ENCODE peak calls at places on chromosomes 12 and 14, in five cellular contexts. T, M, O, Q and F are unnamed samples.
A peak's percentile ranks its signal among the peaks of the same experiment; 100 is the strongest.

GRCh38 chr12:8780389-8780788 is 42.0 kb upstream of the A2ML1 start:
- DNase-seq in T (no peak), M (no peak), O (no peak), Q (peak; percentile 14), F (no peak)

GRCh38 chr14:24298892-24299254 is 707 bp downstream of the DHRS1 start:
- DNase-seq in T (no peak), M (no peak), O (no peak), Q (no peak), F (no peak)

GRCh38 chr12:116266631-116267349 is 10.7 kb downstream of the MED13L start:
- DNase-seq in T (no peak), M (no peak), O (no peak), Q (no peak), F (no peak)

GRCh38 chr12:121974026-121974985 is 47.4 kb upstream of the BCL7A start:
- DNase-seq in T (no peak), M (no peak), O (no peak), Q (no peak), F (no peak)

GRCh38 chr14:69612014-69612758 is 790 bp downstream of the SUSD6 start:
- DNase-seq in T (peak; percentile 73), M (no peak), O (no peak), Q (peak; percentile 22), F (peak; percentile 62)

GRCh38 chr14:92351750-92352149 is 28.8 kb downstream of the SLC24A4 start:
- DNase-seq in T (no peak), M (no peak), O (no peak), Q (no peak), F (no peak)

GRCh38 chr14:50257728-50258127 is 26.4 kb upstream of the SOS2 start:
- DNase-seq in T (no peak), M (no peak), O (no peak), Q (no peak), F (no peak)

GRCh38 chr14:61455351-61455750 is 134.0 kb downstream of the PRKCH start:
- DNase-seq in T (no peak), M (no peak), O (no peak), Q (no peak), F (no peak)

GRCh38 chr14:29836395-29836794 is 91.3 kb downstream of the PRKD1 start:
- DNase-seq in T (no peak), M (no peak), O (no peak), Q (no peak), F (no peak)

GRCh38 chr12:52907092-52907810 is 2.4 kb upstream of the KRT8 start:
- DNase-seq in T (no peak), M (no peak), O (no peak), Q (no peak), F (no peak)

GRCh38 chr12:28171356-28172060 is 18.7 kb upstream of the CCDC91 start:
- DNase-seq in T (no peak), M (no peak), O (no peak), Q (no peak), F (no peak)

GRCh38 chr12:88969127-88969526 is 383.2 kb downstream of the DUSP6 start:
- DNase-seq in T (no peak), M (no peak), O (no peak), Q (no peak), F (no peak)

GRCh38 chr12:65761301-65761700 is 63.0 kb upstream of the HMGA2 start:
- DNase-seq in T (no peak), M (no peak), O (no peak), Q (no peak), F (no peak)

GRCh38 chr14:104826858-104827172 is 25.9 kb downstream of the ZBTB42 start:
- DNase-seq in T (no peak), M (no peak), O (no peak), Q (no peak), F (no peak)

GRCh38 chr14:29236848-29237247 is 470.3 kb downstream of the FOXG1 start:
- DNase-seq in T (no peak), M (no peak), O (peak; percentile 76), Q (no peak), F (no peak)

GRCh38 chr14:95313707-95314106 is 6.0 kb downstream of the CLMN start:
- DNase-seq in T (no peak), M (no peak), O (no peak), Q (no peak), F (no peak)

GRCh38 chr12:42670719-42671118 is 81.2 kb upstream of the PRICKLE1 start:
- DNase-seq in T (no peak), M (no peak), O (no peak), Q (no peak), F (no peak)

GRCh38 chr14:58815046-58815701 is 177.4 kb downstream of the DACT1 start:
- DNase-seq in T (no peak), M (no peak), O (no peak), Q (no peak), F (no peak)

GRCh38 chr14:50475460-50475859 is 56.9 kb downstream of the MAP4K5 start:
- DNase-seq in T (no peak), M (no peak), O (no peak), Q (no peak), F (no peak)

GRCh38 chr14:77140937-77141591 is 527 bp downstream of the ZDHHC22 start:
- DNase-seq in T (peak; percentile 67), M (no peak), O (no peak), Q (peak; percentile 81), F (no peak)

GRCh38 chr14:20855652-20856291 is 35.4 kb upstream of the RNASE3 start:
- DNase-seq in T (no peak), M (peak; percentile 16), O (no peak), Q (peak; percentile 71), F (peak; percentile 57)

GRCh38 chr12:105334568-105334967 is 4.1 kb downstream of the C12orf75 start:
- DNase-seq in T (no peak), M (no peak), O (peak; percentile 59), Q (no peak), F (no peak)

GRCh38 chr12:47071241-47071852 is 8.1 kb upstream of the PCED1B start:
- DNase-seq in T (no peak), M (no peak), O (no peak), Q (peak; percentile 48), F (peak; percentile 29)

GRCh38 chr12:76685246-76685678 is 78.7 kb upstream of the ZDHHC17 start:
- DNase-seq in T (no peak), M (no peak), O (no peak), Q (no peak), F (no peak)

GRCh38 chr12:24902521-24903304 is 46.2 kb downstream of the BCAT1 start:
- DNase-seq in T (peak; percentile 65), M (no peak), O (no peak), Q (no peak), F (no peak)

GRCh38 chr14:52332269-52332668 is 18.2 kb downstream of the PTGER2 start:
- DNase-seq in T (no peak), M (no peak), O (no peak), Q (no peak), F (no peak)

GRCh38 chr14:78933948-78934524 is 763.9 kb downstream of the NRXN3 start:
- DNase-seq in T (no peak), M (no peak), O (no peak), Q (peak; percentile 29), F (no peak)

GRCh38 chr12:89354630-89354931 is 2.3 kb upstream of the DUSP6 start:
- DNase-seq in T (no peak), M (no peak), O (no peak), Q (no peak), F (no peak)

GRCh38 chr14:37153005-37153404 is 19.4 kb downstream of the SLC25A21 start:
- DNase-seq in T (no peak), M (no peak), O (no peak), Q (no peak), F (no peak)

GRCh38 chr12:76836633-76837032 is 42.2 kb downstream of the CSRP2 start:
- DNase-seq in T (no peak), M (no peak), O (no peak), Q (no peak), F (no peak)

GRCh38 chr14:61326847-61327246 is 5.5 kb downstream of the PRKCH start:
- DNase-seq in T (no peak), M (no peak), O (no peak), Q (no peak), F (no peak)

GRCh38 chr14:49766839-49767238 is 1.1 kb upstream of the KLHDC2 start:
- DNase-seq in T (no peak), M (no peak), O (no peak), Q (no peak), F (no peak)

GRCh38 chr14:99604766-99605298 is 825 bp upstream of the CCDC85C start:
- DNase-seq in T (no peak), M (no peak), O (no peak), Q (peak; percentile 45), F (no peak)

GRCh38 chr12:130254476-130255276 is 83.0 kb upstream of the PIWIL1 start:
- DNase-seq in T (no peak), M (no peak), O (no peak), Q (no peak), F (no peak)

GRCh38 chr12:88063375-88063774 is 34.2 kb upstream of the C12orf50 start:
- DNase-seq in T (no peak), M (no peak), O (no peak), Q (no peak), F (no peak)

GRCh38 chr12:81296556-81297305 is 218.9 kb downstream of the ACSS3 start:
- DNase-seq in T (no peak), M (no peak), O (no peak), Q (no peak), F (no peak)

GRCh38 chr12:58068706-58069105 is 127.3 kb downstream of the ATP23 start:
- DNase-seq in T (no peak), M (no peak), O (no peak), Q (no peak), F (no peak)

GRCh38 chr12:59055204-59055839 is 135.0 kb upstream of the LRIG3 start:
- DNase-seq in T (no peak), M (no peak), O (peak; percentile 12), Q (no peak), F (no peak)

GRCh38 chr12:100959481-100959880 is 164.9 kb downstream of the ANO4 start:
- DNase-seq in T (no peak), M (no peak), O (peak; percentile 18), Q (no peak), F (no peak)

GRCh38 chr12:6135071-6135470 is 10.6 kb upstream of the VWF start:
- DNase-seq in T (no peak), M (no peak), O (no peak), Q (no peak), F (no peak)